ENCODE peak calls at places on chromosomes 7 and 10, in seven cellular contexts. V is aorta; F is heart left ventricle; S is CD4-positive, alpha-beta memory T cell; I is uterus; D is naive thymus-derived CD4-positive, alpha-beta T cell; U is left ventricle myocardium inferior. Y is an unnamed sample. For H3K4me1, the result is how much of the 10 kb centered on the place peaks cover.

GRCh38 chr7:57769958-57770357 is 320.0 kb downstream of the ZNF716 start:
- DNase-seq in V (no peak), F (no peak), S (no peak), I (no peak), D (no peak), U (no peak), Y (no peak)

GRCh38 chr10:114367041-114367675 is 37.1 kb downstream of the AFAP1L2 start:
- DNase-seq in V (no peak), F (no peak), S (no peak), I (no peak), D (no peak), U (no peak), Y (no peak)

GRCh38 chr10:21135396-21135973 is 238.4 kb upstream of the NEBL start:
- DNase-seq in V (no peak), F (no peak), S (no peak), I (no peak), D (no peak), U (no peak), Y (no peak)

GRCh38 chr7:91239171-91239604 is 25.0 kb upstream of the FZD1 start:
- DNase-seq in V (no peak), F (no peak), S (no peak), I (no peak), D (no peak), U (no peak), Y (no peak)

GRCh38 chr10:96619120-96619519 is 32.3 kb upstream of the TM9SF3 start:
- DNase-seq in V (no peak), F (no peak), S (no peak), I (no peak), D (no peak), U (peak), Y (no peak)

GRCh38 chr10:62067560-62067959 is 166.1 kb downstream of the ARID5B start:
- DNase-seq in V (no peak), F (no peak), S (no peak), I (no peak), D (no peak), U (no peak), Y (no peak)

GRCh38 chr7:68258569-68258968 is 1261.9 kb downstream of the TYW1 start:
- DNase-seq in V (no peak), F (no peak), S (no peak), I (no peak), D (no peak), U (no peak), Y (no peak)

GRCh38 chr7:81608748-81609382 is 161.0 kb downstream of the HGF start:
- DNase-seq in V (no peak), F (no peak), S (no peak), I (no peak), D (no peak), U (no peak), Y (no peak)

GRCh38 chr7:44470080-44470479 is 20.4 kb downstream of the NUDCD3 start:
- DNase-seq in V (no peak), F (no peak), S (no peak), I (no peak), D (no peak), U (no peak), Y (no peak)

GRCh38 chr7:112138938-112139337 is 67.3 kb downstream of the DOCK4 start:
- DNase-seq in V (no peak), F (no peak), S (no peak), I (no peak), D (no peak), U (no peak), Y (no peak)

GRCh38 chr10:88196298-88196697 is 332.9 kb downstream of the PTEN start:
- DNase-seq in V (no peak), F (no peak), S (no peak), I (no peak), D (no peak), U (no peak), Y (peak)

GRCh38 chr10:107561136-107561650 is 396.7 kb upstream of the SORCS1 start:
- DNase-seq in V (no peak), F (no peak), S (no peak), I (no peak), D (no peak), U (no peak), Y (no peak)

GRCh38 chr10:2925631-2926030 is 141.7 kb upstream of the PFKP start:
- DNase-seq in V (peak), F (peak), S (peak), I (no peak), D (no peak), U (peak), Y (no peak)

GRCh38 chr7:111108526-111108925 is 17.6 kb downstream of the LRRN3 start:
- DNase-seq in V (no peak), F (no peak), S (no peak), I (no peak), D (no peak), U (no peak), Y (no peak)

GRCh38 chr10:78700413-78700812 is 368.4 kb upstream of the ZMIZ1 start:
- DNase-seq in V (no peak), F (peak), S (no peak), I (no peak), D (no peak), U (peak), Y (peak)

GRCh38 chr7:94656925-94657731 is 1.2 kb upstream of the SGCE start:
- DNase-seq in V (peak), F (no peak), S (peak), I (peak), D (peak), U (no peak), Y (peak)

GRCh38 chr10:84190621-84191020 is 3.7 kb upstream of the CDHR1 start:
- DNase-seq in V (no peak), F (no peak), S (no peak), I (no peak), D (no peak), U (no peak), Y (no peak)

GRCh38 chr10:100306861-100307260 is 20.4 kb upstream of the BLOC1S2 start:
- DNase-seq in V (no peak), F (no peak), S (no peak), I (no peak), D (no peak), U (no peak), Y (no peak)

GRCh38 chr10:119029613-119030420 is at the start of gene NANOS1:
- DNase-seq in V (no peak), F (peak), S (peak), I (no peak), D (peak), U (no peak), Y (peak)

GRCh38 chr7:113338297-113338696 is 219.9 kb upstream of the SMIM30 start:
- DNase-seq in V (no peak), F (no peak), S (no peak), I (no peak), D (no peak), U (no peak), Y (no peak)

GRCh38 chr10:92064506-92064905 is 140.9 kb downstream of the BTAF1 start:
- DNase-seq in V (no peak), F (no peak), S (no peak), I (no peak), D (no peak), U (no peak), Y (no peak)

GRCh38 chr10:31677198-31678138 is 251.2 kb downstream of the ARHGAP12 start:
- DNase-seq in V (no peak), F (no peak), S (no peak), I (no peak), D (no peak), U (no peak), Y (no peak)

GRCh38 chr10:22437620-22438588 is 92.6 kb downstream of the SPAG6 start:
- DNase-seq in V (no peak), F (no peak), S (no peak), I (peak), D (peak), U (no peak), Y (peak)

DNA sequence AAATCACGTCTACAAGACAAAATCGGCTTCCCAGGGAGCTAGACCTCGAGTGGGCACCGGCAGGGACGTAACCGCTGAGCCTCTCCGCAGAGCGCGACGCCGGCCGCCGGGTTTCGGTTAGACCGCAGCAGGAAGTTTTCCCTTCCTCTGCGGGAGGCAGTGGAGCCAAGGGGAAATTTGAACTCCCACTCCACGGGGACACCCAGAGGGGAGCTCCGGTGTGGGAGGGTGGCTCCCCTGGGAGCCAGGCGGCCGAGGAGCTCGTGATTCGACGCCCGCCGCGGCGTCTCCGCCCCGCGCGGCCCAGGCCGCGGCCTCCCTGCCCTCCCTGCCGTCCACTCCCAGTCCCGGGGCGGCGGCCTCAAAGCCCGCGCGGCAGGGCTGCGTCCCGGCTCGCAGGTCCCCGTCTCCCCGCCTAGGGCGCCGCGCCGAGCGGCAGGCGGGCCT is 418 bp downstream of the SYPL1 start:
- DNase-seq in V (peak), F (peak), S (no peak), I (no peak), D (no peak), U (peak), Y (peak)
- H3K4me1 ChIP-seq in V (under half), F (under half), S (half or more), I (under half), D (half or more), U (half or more), Y (under half)

GRCh38 chr7:142811154-142811737 is 40.5 kb downstream of the PRSS2 start:
- DNase-seq in V (no peak), F (no peak), S (peak), I (no peak), D (peak), U (no peak), Y (peak)

GRCh38 chr7:142815099-142815498 is 39.8 kb upstream of the EPHB6 start:
- DNase-seq in V (no peak), F (no peak), S (no peak), I (no peak), D (no peak), U (no peak), Y (no peak)

GRCh38 chr7:142812437-142813215 is 41.9 kb downstream of the PRSS2 start:
- DNase-seq in V (no peak), F (no peak), S (no peak), I (no peak), D (no peak), U (no peak), Y (no peak)

GRCh38 chr7:142813699-142814098 is 41.2 kb upstream of the EPHB6 start:
- DNase-seq in V (no peak), F (no peak), S (no peak), I (no peak), D (no peak), U (no peak), Y (no peak)

DNA sequence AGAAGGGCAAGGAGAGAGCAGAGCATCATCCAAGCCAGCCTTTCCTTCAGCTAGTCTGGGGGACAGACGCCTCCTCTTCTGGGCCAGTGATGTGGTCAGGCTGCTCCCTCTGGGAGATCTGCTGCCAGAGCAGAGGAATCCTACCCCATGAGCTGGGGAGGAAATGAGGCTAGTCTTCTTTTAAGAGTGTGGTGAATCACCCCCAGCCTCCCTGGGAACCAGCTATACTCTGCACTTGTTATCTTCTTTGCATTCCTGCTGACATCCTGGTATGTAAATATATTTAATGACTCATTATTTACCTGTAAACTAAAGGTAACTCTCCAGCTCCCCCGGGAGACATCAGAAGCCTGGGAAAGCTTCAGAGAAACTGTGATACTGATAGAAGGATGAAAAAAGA is 41.6 kb upstream of the EPHB6 start:
- DNase-seq in V (no peak), F (no peak), S (no peak), I (no peak), D (no peak), U (no peak), Y (peak)
- H3K4me1 ChIP-seq in V (under half), F (under half), S (half or more), I (under half), D (half or more), U (under half), Y (under half)

GRCh38 chr10:122290334-122290733 is 19.2 kb downstream of the BTBD16 start:
- DNase-seq in V (no peak), F (no peak), S (no peak), I (no peak), D (no peak), U (no peak), Y (no peak)

GRCh38 chr10:122293156-122293978 is 22.3 kb downstream of the BTBD16 start:
- DNase-seq in V (no peak), F (no peak), S (no peak), I (no peak), D (no peak), U (no peak), Y (no peak)

GRCh38 chr10:122290833-122291532 is 19.9 kb downstream of the BTBD16 start:
- DNase-seq in V (no peak), F (no peak), S (no peak), I (no peak), D (no peak), U (no peak), Y (no peak)

GRCh38 chr10:122292376-122292775 is 21.3 kb downstream of the BTBD16 start:
- DNase-seq in V (no peak), F (no peak), S (no peak), I (no peak), D (no peak), U (no peak), Y (no peak)

DNA sequence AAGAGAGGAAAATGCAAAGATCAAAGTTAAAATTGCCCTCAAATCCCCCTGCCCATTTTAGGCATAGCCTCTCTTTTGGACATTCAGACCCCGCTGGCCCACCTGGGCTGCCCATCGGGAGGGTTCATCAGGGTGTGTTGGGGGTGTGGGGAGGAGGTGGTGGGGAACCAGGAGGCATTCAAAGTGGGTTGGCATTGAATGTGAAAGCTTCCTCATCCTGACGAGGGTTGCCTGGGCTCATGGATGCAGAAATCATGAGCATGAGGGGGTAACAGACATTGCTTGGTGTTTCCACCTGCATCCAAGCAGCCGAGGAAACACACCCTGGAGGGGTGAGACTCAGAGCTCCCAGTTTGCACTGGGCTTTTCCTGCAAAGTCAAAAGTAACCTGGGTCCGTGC is 20.6 kb downstream of the BTBD16 start:
- DNase-seq in V (no peak), F (no peak), S (no peak), I (no peak), D (no peak), U (no peak), Y (no peak)
- H3K4me1 ChIP-seq in V (under half), F (under half), S (under half), I (under half), D (under half), U (under half), Y (under half)

GRCh38 chr7:127766831-127767489 is 115.0 kb downstream of the SND1 start:
- DNase-seq in V (no peak), F (no peak), S (no peak), I (no peak), D (no peak), U (no peak), Y (no peak)
- H3K4me1 ChIP-seq in V (under half), F (under half), S (under half), I (under half), D (under half), U (under half), Y (under half)

DNA sequence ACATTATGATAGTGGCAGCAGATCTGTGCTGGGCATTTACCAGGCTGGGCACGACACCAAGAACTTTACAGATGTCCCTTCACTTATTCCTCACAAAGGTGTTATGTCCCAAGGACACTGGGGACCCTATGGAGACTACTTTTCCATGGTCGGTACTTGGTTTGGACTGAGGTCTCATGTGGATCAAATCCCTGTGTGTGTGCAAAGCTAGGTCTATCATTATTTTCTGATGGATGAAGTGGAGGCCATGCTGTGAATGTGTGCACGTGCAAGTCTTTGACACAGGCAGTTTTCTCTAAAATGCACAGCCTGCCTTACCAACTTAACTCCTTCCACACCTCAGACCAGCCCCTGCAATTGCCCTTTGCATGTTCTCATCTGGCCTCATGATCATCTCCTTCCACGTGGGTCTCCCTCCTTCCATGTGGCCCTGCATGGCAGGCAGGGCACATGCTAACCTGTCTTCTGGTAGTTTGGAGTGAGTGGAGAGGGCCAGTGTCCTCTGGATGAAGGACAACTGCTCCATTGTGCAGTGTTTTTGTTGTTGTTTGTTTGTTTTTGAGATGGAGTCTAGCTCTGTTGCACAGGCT is 16.0 kb upstream of the ZNF273 start:
- DNase-seq in V (no peak), F (peak), S (no peak), I (no peak), D (no peak), U (no peak), Y (no peak)
- H3K4me1 ChIP-seq in V (under half), F (under half), S (under half), I (under half), D (under half), U (under half), Y (under half)

DNA sequence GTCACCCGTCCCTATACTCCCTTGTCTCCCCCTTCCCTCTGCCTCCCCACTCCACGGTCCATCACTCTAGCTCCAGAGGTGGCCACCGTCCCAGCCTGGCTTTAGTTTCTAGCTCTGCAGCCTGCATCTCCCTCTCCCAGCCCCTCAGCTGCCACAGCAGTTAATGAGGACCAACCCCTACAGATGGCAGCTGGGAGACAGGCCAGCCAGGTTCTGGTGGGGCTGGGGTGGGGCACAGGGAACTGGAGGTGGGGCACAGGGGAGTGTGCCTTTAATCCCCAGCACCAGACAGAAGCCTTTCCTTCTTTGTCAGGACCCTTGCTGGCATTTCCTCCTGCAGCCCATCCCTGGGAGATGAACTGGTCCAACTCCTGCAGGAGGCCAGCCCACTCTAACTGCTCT is 21.1 kb downstream of the UNC5B start:
- DNase-seq in V (no peak), F (no peak), S (no peak), I (no peak), D (no peak), U (peak), Y (no peak)
- H3K4me1 ChIP-seq in V (under half), F (half or more), S (under half), I (under half), D (under half), U (half or more), Y (half or more)

GRCh38 chr10:30387646-30388243 is 38.7 kb upstream of the MTPAP start:
- DNase-seq in V (no peak), F (no peak), S (no peak), I (no peak), D (no peak), U (no peak), Y (no peak)

GRCh38 chr10:30386801-30387588 is 37.9 kb upstream of the MTPAP start:
- DNase-seq in V (no peak), F (no peak), S (no peak), I (no peak), D (no peak), U (no peak), Y (no peak)

GRCh38 chr10:30384051-30384674 is 35.1 kb upstream of the MTPAP start:
- DNase-seq in V (no peak), F (no peak), S (no peak), I (no peak), D (no peak), U (no peak), Y (no peak)

GRCh38 chr10:30383366-30383765 is 34.3 kb upstream of the MTPAP start:
- DNase-seq in V (no peak), F (no peak), S (no peak), I (peak), D (no peak), U (no peak), Y (no peak)

DNA sequence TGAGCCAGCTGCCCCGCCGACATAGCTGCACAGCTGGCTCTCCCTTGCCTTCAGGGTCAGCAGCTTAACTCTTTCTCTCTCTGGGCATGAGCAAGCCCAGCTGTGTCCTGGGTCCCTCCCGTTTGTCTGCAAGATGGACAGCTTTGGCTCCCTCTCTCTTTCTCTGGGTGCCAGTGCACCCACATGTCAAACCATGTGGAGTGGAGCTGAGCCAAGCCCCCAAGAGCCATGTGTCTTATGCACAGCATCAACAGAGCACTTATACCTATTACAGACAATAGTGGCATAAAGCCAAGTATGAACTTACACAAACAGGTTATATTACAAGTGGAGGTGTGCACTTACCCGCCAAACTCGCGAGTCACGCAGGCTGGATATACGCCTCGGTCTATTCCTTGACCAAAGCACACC is 35.7 kb upstream of the MTPAP start:
- DNase-seq in V (no peak), F (no peak), S (no peak), I (no peak), D (peak), U (no peak), Y (peak)
- H3K4me1 ChIP-seq in V (under half), F (under half), S (under half), I (under half), D (under half), U (under half), Y (under half)

DNA sequence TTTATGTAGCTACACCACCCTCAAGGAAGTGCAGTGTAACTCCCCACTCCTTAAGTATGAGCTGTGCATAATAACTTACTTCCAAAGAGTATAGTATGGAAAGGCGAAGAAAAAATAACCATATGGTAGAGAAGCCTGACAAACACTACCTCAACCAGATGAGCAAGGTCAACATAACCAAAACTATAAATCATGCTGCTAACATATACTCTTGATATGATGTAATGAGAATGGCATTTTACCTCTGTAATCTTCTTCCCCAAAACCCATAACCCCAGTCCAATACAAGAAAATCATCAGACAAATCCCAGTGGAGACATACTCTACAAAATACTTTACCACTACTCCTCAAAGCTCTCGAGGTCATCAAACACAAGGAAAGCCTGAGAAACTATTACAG is 15.8 kb downstream of the OSBPL3 start:
- DNase-seq in V (no peak), F (no peak), S (no peak), I (no peak), D (no peak), U (no peak), Y (no peak)
- H3K4me1 ChIP-seq in V (under half), F (under half), S (half or more), I (under half), D (under half), U (under half), Y (under half)

Y was measured in hepatocyte.